ENCODE peak calls at places on chromosomes 2 and 18, in seven cellular contexts. One of them, this sample, is unnamed.

GRCh38 chr2:127041259-127041970 is 65.5 kb downstream of the BIN1 start:
- DNase-seq in H1: no peak
- DNase-seq in IMR-90: no peak
- DNase-seq in neuronal stem cell: no peak
- DNase-seq in endothelial cell of umbilical vein: no peak
- DNase-seq in MM.1S: no peak
- DNase-seq in mesendoderm: no peak
- DNase-seq in this sample: no peak

GRCh38 chr2:218883491-218884490 is 3.1 kb downstream of the WNT10A start:
- DNase-seq in neuronal stem cell: no peak
- DNase-seq in mesendoderm: no peak
- DNase-seq in IMR-90: no peak
- DNase-seq in H1: peak; percentile 70
- DNase-seq in MM.1S: peak; percentile 75
- DNase-seq in endothelial cell of umbilical vein: no peak
- DNase-seq in this sample: no peak

GRCh38 chr2:200305797-200306718 is at the start of gene SPATS2L:
- DNase-seq in endothelial cell of umbilical vein: peak; percentile 71
- DNase-seq in neuronal stem cell: peak; percentile 45
- DNase-seq in mesendoderm: peak; percentile 86
- DNase-seq in IMR-90: peak; percentile 86
- DNase-seq in H1: peak; percentile 69
- DNase-seq in MM.1S: peak; percentile 77
- DNase-seq in this sample: peak; percentile 88

GRCh38 chr18:56712761-56713160 is 61.6 kb downstream of the WDR7 start:
- DNase-seq in mesendoderm: no peak
- DNase-seq in endothelial cell of umbilical vein: no peak
- DNase-seq in IMR-90: no peak
- DNase-seq in H1: no peak
- DNase-seq in neuronal stem cell: no peak
- DNase-seq in MM.1S: no peak
- DNase-seq in this sample: no peak

GRCh38 chr2:232295971-232296370 is 82.6 kb upstream of the ALPP start:
- DNase-seq in H1: no peak
- DNase-seq in MM.1S: no peak
- DNase-seq in IMR-90: no peak
- DNase-seq in mesendoderm: no peak
- DNase-seq in endothelial cell of umbilical vein: no peak
- DNase-seq in neuronal stem cell: no peak
- DNase-seq in this sample: no peak

GRCh38 chr2:144357623-144358400 is 162.1 kb downstream of the ZEB2 start:
- DNase-seq in mesendoderm: peak; percentile 96
- DNase-seq in neuronal stem cell: no peak
- DNase-seq in MM.1S: peak; percentile 70
- DNase-seq in endothelial cell of umbilical vein: peak; percentile 92
- DNase-seq in IMR-90: peak; percentile 99
- DNase-seq in H1: no peak
- DNase-seq in this sample: peak; percentile 99

GRCh38 chr18:51030537-51031258 is 685 bp downstream of the SMAD4 start:
- DNase-seq in IMR-90: peak; percentile 26
- DNase-seq in endothelial cell of umbilical vein: peak; percentile 50
- DNase-seq in mesendoderm: peak; percentile 70
- DNase-seq in MM.1S: peak; percentile 65
- DNase-seq in neuronal stem cell: peak; percentile 67
- DNase-seq in H1: peak; percentile 69
- DNase-seq in this sample: peak; percentile 65

GRCh38 chr2:157055660-157056199 is 201.8 kb upstream of the GALNT5 start:
- DNase-seq in neuronal stem cell: no peak
- DNase-seq in endothelial cell of umbilical vein: peak; percentile 61
- DNase-seq in mesendoderm: no peak
- DNase-seq in H1: no peak
- DNase-seq in MM.1S: peak; percentile 40
- DNase-seq in IMR-90: peak; percentile 53
- DNase-seq in this sample: peak; percentile 29

GRCh38 chr18:58768293-58768974 is 96.2 kb upstream of the ZNF532 start:
- DNase-seq in H1: peak; percentile 96
- DNase-seq in neuronal stem cell: peak; percentile 66
- DNase-seq in IMR-90: peak; percentile 48
- DNase-seq in endothelial cell of umbilical vein: peak; percentile 58
- DNase-seq in mesendoderm: peak; percentile 70
- DNase-seq in MM.1S: peak; percentile 68
- DNase-seq in this sample: peak; percentile 60

GRCh38 chr2:152718909-152719645 is 657 bp downstream of the ARL6IP6 start:
- DNase-seq in MM.1S: peak; percentile 74
- DNase-seq in mesendoderm: peak; percentile 90
- DNase-seq in IMR-90: no peak
- DNase-seq in neuronal stem cell: peak; percentile 56
- DNase-seq in endothelial cell of umbilical vein: no peak
- DNase-seq in H1: no peak
- DNase-seq in this sample: peak; percentile 53

GRCh38 chr18:76565238-76566173 is 70.5 kb upstream of the ZNF516 start:
- DNase-seq in mesendoderm: peak; percentile 82
- DNase-seq in neuronal stem cell: peak; percentile 75
- DNase-seq in MM.1S: peak; percentile 29
- DNase-seq in endothelial cell of umbilical vein: peak; percentile 49
- DNase-seq in IMR-90: peak; percentile 96
- DNase-seq in H1: peak; percentile 48
- DNase-seq in this sample: peak; percentile 92

GRCh38 chr2:3780477-3781402 is 77.4 kb downstream of the DCDC2C start:
- DNase-seq in endothelial cell of umbilical vein: peak; percentile 51
- DNase-seq in neuronal stem cell: peak; percentile 32
- DNase-seq in H1: peak; percentile 72
- DNase-seq in mesendoderm: peak; percentile 83
- DNase-seq in IMR-90: peak; percentile 73
- DNase-seq in MM.1S: peak; percentile 53
- DNase-seq in this sample: peak; percentile 1

GRCh38 chr2:215830313-215830712 is 183.0 kb downstream of the MREG start:
- DNase-seq in neuronal stem cell: no peak
- DNase-seq in H1: no peak
- DNase-seq in endothelial cell of umbilical vein: peak; percentile 76
- DNase-seq in mesendoderm: no peak
- DNase-seq in IMR-90: peak; percentile 67
- DNase-seq in MM.1S: no peak
- DNase-seq in this sample: peak; percentile 53

GRCh38 chr2:162085090-162085891 is 11.3 kb upstream of the DPP4 start:
- DNase-seq in endothelial cell of umbilical vein: no peak
- DNase-seq in mesendoderm: no peak
- DNase-seq in IMR-90: peak; percentile 92
- DNase-seq in H1: no peak
- DNase-seq in neuronal stem cell: no peak
- DNase-seq in MM.1S: no peak
- DNase-seq in this sample: peak; percentile 94

GRCh38 chr2:177265386-177265690 is 811 bp upstream of the NFE2L2 start:
- DNase-seq in H1: no peak
- DNase-seq in IMR-90: peak; percentile 59
- DNase-seq in mesendoderm: no peak
- DNase-seq in MM.1S: peak; percentile 49
- DNase-seq in endothelial cell of umbilical vein: peak; percentile 74
- DNase-seq in neuronal stem cell: no peak
- DNase-seq in this sample: peak; percentile 77

GRCh38 chr2:239315308-239315707 is 85.5 kb downstream of the HDAC4 start:
- DNase-seq in mesendoderm: no peak
- DNase-seq in endothelial cell of umbilical vein: no peak
- DNase-seq in IMR-90: no peak
- DNase-seq in H1: no peak
- DNase-seq in MM.1S: no peak
- DNase-seq in neuronal stem cell: no peak
- DNase-seq in this sample: no peak

GRCh38 chr2:28949617-28950305 is 31.3 kb upstream of the TOGARAM2 start:
- DNase-seq in mesendoderm: peak; percentile 63
- DNase-seq in MM.1S: no peak
- DNase-seq in H1: no peak
- DNase-seq in neuronal stem cell: no peak
- DNase-seq in IMR-90: no peak
- DNase-seq in endothelial cell of umbilical vein: no peak
- DNase-seq in this sample: no peak

DNA sequence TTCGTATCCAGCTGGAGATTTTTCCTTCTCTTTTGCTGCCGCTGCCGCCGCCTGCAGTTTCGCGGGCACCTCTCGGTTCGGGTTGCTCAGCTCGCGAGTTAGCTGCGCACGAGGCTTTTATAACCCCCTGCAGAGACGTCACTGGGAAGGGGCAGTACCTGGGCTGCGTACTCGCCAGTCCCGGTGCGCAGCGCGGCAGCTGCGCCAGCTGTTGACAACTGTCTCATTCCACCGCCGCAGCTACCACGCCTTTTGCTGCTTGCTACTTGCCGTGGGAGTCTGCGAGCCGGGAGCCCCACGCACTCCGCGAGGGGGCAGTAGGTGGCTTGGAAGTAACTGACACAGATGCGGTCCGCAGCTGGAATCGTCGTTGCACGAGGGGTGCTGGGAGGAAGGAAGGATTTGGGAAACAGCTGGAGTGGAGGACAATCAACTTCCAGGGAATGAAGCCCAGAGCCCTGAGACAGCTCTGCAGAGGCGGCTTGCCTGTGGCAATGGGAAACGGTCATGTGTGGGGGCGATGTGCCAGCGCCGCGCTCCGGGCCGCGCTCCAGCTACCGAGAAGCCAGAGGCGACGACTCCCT is at the start of gene TACR1:
- DNase-seq in neuronal stem cell: peak; percentile 48
- DNase-seq in H1: peak; percentile 66
- DNase-seq in IMR-90: peak; percentile 73
- DNase-seq in mesendoderm: peak; percentile 77
- DNase-seq in MM.1S: peak; percentile 85
- DNase-seq in endothelial cell of umbilical vein: peak; percentile 42
- DNase-seq in this sample: peak; percentile 80
- H3K9ac ChIP-seq in neuronal stem cell: peak within 1 kb of the TSS; percentile 54
- H3K9ac ChIP-seq in H1: no peak within 1 kb of the TSS
- H3K9ac ChIP-seq in IMR-90: no peak within 1 kb of the TSS
- H3K9ac ChIP-seq in mesendoderm: peak within 1 kb of the TSS; percentile 51
- H3K9ac ChIP-seq in MM.1S: peak within 1 kb of the TSS; percentile 21
- H3K9ac ChIP-seq in endothelial cell of umbilical vein: no peak within 1 kb of the TSS
- H3K9ac ChIP-seq in this sample: peak within 1 kb of the TSS; percentile 54

GRCh38 chr2:9800975-9801723 is 42.1 kb upstream of the TAF1B start:
- DNase-seq in MM.1S: no peak
- DNase-seq in endothelial cell of umbilical vein: no peak
- DNase-seq in IMR-90: peak; percentile 63
- DNase-seq in H1: no peak
- DNase-seq in neuronal stem cell: no peak
- DNase-seq in mesendoderm: peak; percentile 42
- DNase-seq in this sample: peak; percentile 55
- H3K4me1 ChIP-seq in MM.1S: no peaks in the 10 kb centered on the region
- H3K4me1 ChIP-seq in endothelial cell of umbilical vein: no peaks in the 10 kb centered on the region
- H3K4me1 ChIP-seq in IMR-90: peaks cover 25% of the 10 kb centered on the region
- H3K4me1 ChIP-seq in H1: no peaks in the 10 kb centered on the region
- H3K4me1 ChIP-seq in neuronal stem cell: peaks cover 11% of the 10 kb centered on the region
- H3K4me1 ChIP-seq in mesendoderm: peaks cover 3% of the 10 kb centered on the region
- H3K4me1 ChIP-seq in this sample: peaks cover 30% of the 10 kb centered on the region

DNA sequence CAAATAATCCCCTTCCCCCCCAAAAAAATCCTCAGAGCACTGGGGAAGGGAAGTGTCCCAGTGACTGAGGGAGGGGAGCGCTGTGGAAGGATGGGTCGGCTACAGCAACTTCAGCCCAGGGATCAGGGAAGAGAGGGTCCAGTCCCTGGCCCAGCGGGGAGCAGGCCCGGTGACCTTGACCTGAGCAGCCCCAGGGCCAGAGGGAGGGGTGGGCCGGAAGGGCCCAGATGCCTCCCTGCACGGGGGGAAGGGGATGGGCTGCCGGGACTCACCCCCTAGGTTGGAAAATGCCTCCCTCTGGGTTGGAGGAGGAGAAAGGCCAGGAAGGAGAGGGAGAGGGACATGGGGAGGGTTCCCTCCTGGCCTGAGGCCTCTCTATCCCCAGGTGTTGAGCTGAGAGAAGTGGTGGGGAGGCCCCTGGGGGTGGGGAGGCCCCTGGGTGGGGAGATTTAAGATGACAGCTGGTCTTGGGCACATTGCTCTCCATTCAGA is 19.8 kb downstream of the GPC1 start:
- DNase-seq in neuronal stem cell: no peak
- DNase-seq in MM.1S: no peak
- DNase-seq in H1: no peak
- DNase-seq in mesendoderm: no peak
- DNase-seq in IMR-90: no peak
- DNase-seq in endothelial cell of umbilical vein: no peak
- DNase-seq in this sample: no peak
- H3K9ac ChIP-seq in neuronal stem cell: peak overlapping the region; percentile 88
- H3K9ac ChIP-seq in MM.1S: no peak overlapping the region
- H3K9ac ChIP-seq in H1: no peak overlapping the region
- H3K9ac ChIP-seq in mesendoderm: no peak overlapping the region
- H3K9ac ChIP-seq in IMR-90: no peak overlapping the region
- H3K9ac ChIP-seq in endothelial cell of umbilical vein: no peak overlapping the region
- H3K9ac ChIP-seq in this sample: no peak overlapping the region

DNA sequence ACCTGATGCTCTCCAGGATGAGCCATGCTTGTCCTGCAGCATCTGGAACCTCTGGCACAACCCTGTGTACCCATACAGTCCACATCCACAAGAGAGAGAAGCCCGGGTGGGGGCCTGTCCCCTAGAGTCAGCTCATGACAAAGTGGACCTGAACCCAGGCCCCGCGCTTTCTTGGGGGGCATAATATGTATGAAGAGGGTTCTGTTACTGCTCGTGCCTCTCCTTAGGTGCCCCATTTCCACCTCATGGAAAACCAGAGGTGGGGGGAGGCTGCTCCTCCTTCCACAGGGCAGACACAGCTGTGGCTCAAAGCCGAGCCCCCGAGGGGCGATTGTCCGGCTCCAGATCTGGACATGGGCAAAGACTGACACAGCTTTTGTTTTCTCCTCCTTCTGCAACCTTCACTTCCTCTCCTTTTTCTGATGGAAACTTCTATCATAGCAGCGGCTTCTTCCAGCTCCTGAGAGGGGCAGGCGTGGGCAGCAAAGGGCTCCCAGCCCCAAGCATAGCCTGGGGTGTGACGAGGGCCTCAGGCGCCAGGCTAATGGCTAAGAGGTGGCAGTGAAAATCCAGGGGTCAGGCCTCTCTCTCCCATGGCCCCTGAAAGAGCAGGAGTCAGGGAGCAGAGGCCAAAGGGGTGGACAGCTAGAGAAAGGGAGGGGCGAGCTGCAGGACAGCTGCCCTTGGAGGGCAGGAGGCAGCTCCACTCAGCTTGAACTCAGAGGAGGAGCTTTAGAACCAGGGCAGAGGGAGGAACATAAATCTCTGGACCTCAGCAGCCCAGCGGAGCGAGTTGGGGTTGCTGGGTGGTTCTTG is 155.5 kb downstream of the ZFP36L2 start:
- DNase-seq in endothelial cell of umbilical vein: no peak
- DNase-seq in neuronal stem cell: no peak
- DNase-seq in IMR-90: no peak
- DNase-seq in mesendoderm: no peak
- DNase-seq in H1: no peak
- DNase-seq in MM.1S: no peak
- DNase-seq in this sample: peak; percentile 35
- H3K4me1 ChIP-seq in endothelial cell of umbilical vein: peaks cover 24% of the 10 kb centered on the region
- H3K4me1 ChIP-seq in neuronal stem cell: peaks cover 14% of the 10 kb centered on the region
- H3K4me1 ChIP-seq in IMR-90: peaks cover 35% of the 10 kb centered on the region
- H3K4me1 ChIP-seq in mesendoderm: no peaks in the 10 kb centered on the region
- H3K4me1 ChIP-seq in H1: no peaks in the 10 kb centered on the region
- H3K4me1 ChIP-seq in MM.1S: no peaks in the 10 kb centered on the region
- H3K4me1 ChIP-seq in this sample: peaks cover 34% of the 10 kb centered on the region